ENCODE peak calls at places on chromosomes 5 and 9, in ten cellular contexts. A is NCI-H69; K is tibial artery; Y is K562; S is esophagus squamous epithelium; U is AG20443; D is astrocyte of the hippocampus; T is stimulated activated CD4-positive, alpha-beta T cell treated with anti-CD3 and anti-CD28 coated beads, Interleukin-1b, Interleukin-23, amount 100 ng/mL, for 1 hour; E is T follicular helper cell; X is iris pigment epithelial cell. N is an unnamed sample.

GRCh38 chr9:101114317-101114716 is 85.8 kb downstream of the PLPPR1 start:
- DNase-seq in A (peak), K (no peak), Y (no peak), S (no peak), U (no peak), D (no peak), T (no peak), E (no peak), X (no peak), N (no peak)

GRCh38 chr9:107928701-107929371 is 439.3 kb upstream of the KLF4 start:
- DNase-seq in A (no peak), K (no peak), Y (no peak), S (no peak), U (no peak), D (no peak), T (no peak), E (no peak), X (no peak), N (no peak)

GRCh38 chr5:62093981-62094380 is 212.0 kb upstream of the KIF2A start:
- DNase-seq in A (peak), K (no peak), Y (peak), S (no peak), U (peak), D (peak), T (no peak), E (no peak), X (peak), N (peak)

GRCh38 chr5:677131-678101 is 15.7 kb downstream of the TPPP start:
- DNase-seq in A (no peak), K (peak), Y (no peak), S (no peak), U (no peak), D (no peak), T (no peak), E (no peak), X (no peak), N (no peak)

GRCh38 chr9:129320575-129321311 is 142.7 kb upstream of the IER5L start:
- DNase-seq in A (peak), K (peak), Y (peak), S (no peak), U (peak), D (peak), T (no peak), E (peak), X (peak), N (peak)

GRCh38 chr5:115813719-115814118 is 2.7 kb downstream of the CDO1 start:
- DNase-seq in A (no peak), K (no peak), Y (no peak), S (no peak), U (no peak), D (peak), T (no peak), E (no peak), X (no peak), N (no peak)

GRCh38 chr5:147391781-147392180 is 118.1 kb downstream of the DPYSL3 start:
- DNase-seq in A (peak), K (peak), Y (peak), S (no peak), U (peak), D (peak), T (no peak), E (no peak), X (peak), N (peak)

GRCh38 chr5:18314192-18314778 is 680.0 kb downstream of the TAF11L14 start:
- DNase-seq in A (peak), K (no peak), Y (peak), S (no peak), U (peak), D (peak), T (no peak), E (no peak), X (peak), N (peak)

GRCh38 chr5:74408150-74409043 is 232.1 kb downstream of the ENC1 start:
- DNase-seq in A (peak), K (no peak), Y (no peak), S (no peak), U (no peak), D (no peak), T (no peak), E (no peak), X (no peak), N (no peak)

GRCh38 chr9:107688728-107689127 is 199.2 kb upstream of the KLF4 start:
- DNase-seq in A (no peak), K (no peak), Y (no peak), S (no peak), U (no peak), D (no peak), T (no peak), E (no peak), X (no peak), N (no peak)

GRCh38 chr9:116153765-116154333 is at the start of gene PAPPA:
- DNase-seq in A (peak), K (no peak), Y (no peak), S (no peak), U (peak), D (peak), T (no peak), E (no peak), X (no peak), N (no peak)

GRCh38 chr9:93268551-93269314 is 84.8 kb downstream of the WNK2 start:
- DNase-seq in A (peak), K (peak), Y (no peak), S (no peak), U (peak), D (no peak), T (no peak), E (peak), X (no peak), N (no peak)

GRCh38 chr5:167534131-167534530 is 757.3 kb upstream of the WWC1 start:
- DNase-seq in A (no peak), K (no peak), Y (no peak), S (no peak), U (no peak), D (peak), T (no peak), E (no peak), X (no peak), N (no peak)

GRCh38 chr5:51958473-51958872 is 575.2 kb downstream of the ISL1 start:
- DNase-seq in A (peak), K (no peak), Y (no peak), S (no peak), U (no peak), D (no peak), T (no peak), E (no peak), X (no peak), N (no peak)

GRCh38 chr9:9747787-9748186 is 865.0 kb downstream of the PTPRD start:
- DNase-seq in A (no peak), K (no peak), Y (no peak), S (no peak), U (no peak), D (peak), T (no peak), E (no peak), X (peak), N (no peak)

GRCh38 chr9:7907636-7908195 is 108.1 kb upstream of the DMAC1 start:
- DNase-seq in A (no peak), K (no peak), Y (no peak), S (no peak), U (no peak), D (no peak), T (no peak), E (no peak), X (no peak), N (no peak)

GRCh38 chr5:35136386-35136785 is 88.6 kb upstream of the AGXT2 start:
- DNase-seq in A (no peak), K (no peak), Y (no peak), S (no peak), U (peak), D (peak), T (no peak), E (no peak), X (peak), N (peak)

GRCh38 chr9:81574399-81574798 is 114.9 kb downstream of the TLE1 start:
- DNase-seq in A (peak), K (no peak), Y (no peak), S (no peak), U (peak), D (peak), T (no peak), E (no peak), X (peak), N (peak)

GRCh38 chr9:32430720-32431119 is 46.3 kb downstream of the ACO1 start:
- DNase-seq in A (no peak), K (no peak), Y (no peak), S (no peak), U (peak), D (peak), T (no peak), E (no peak), X (peak), N (peak)

GRCh38 chr5:55918097-55919035 is 67.2 kb downstream of the IL31RA start:
- DNase-seq in A (no peak), K (peak), Y (peak), S (no peak), U (peak), D (no peak), T (no peak), E (no peak), X (no peak), N (no peak)

GRCh38 chr9:4073371-4073770 is 226.5 kb downstream of the GLIS3 start:
- DNase-seq in A (peak), K (no peak), Y (peak), S (no peak), U (no peak), D (no peak), T (no peak), E (no peak), X (no peak), N (no peak)

GRCh38 chr9:134940236-134941208 is 22.8 kb upstream of the FCN1 start:
- DNase-seq in A (no peak), K (no peak), Y (no peak), S (no peak), U (no peak), D (no peak), T (no peak), E (no peak), X (no peak), N (no peak)

GRCh38 chr9:21326526-21327139 is 8.6 kb downstream of the KLHL9 start:
- DNase-seq in A (peak), K (no peak), Y (no peak), S (no peak), U (peak), D (peak), T (no peak), E (no peak), X (peak), N (peak)

GRCh38 chr9:87892956-87893355 is 10.3 kb downstream of the SPATA31E1 start:
- DNase-seq in A (no peak), K (no peak), Y (no peak), S (no peak), U (no peak), D (no peak), T (no peak), E (no peak), X (no peak), N (no peak)

GRCh38 chr5:34001231-34001935 is 6.5 kb downstream of the AMACR start:
- DNase-seq in A (peak), K (no peak), Y (no peak), S (no peak), U (no peak), D (peak), T (no peak), E (no peak), X (peak), N (no peak)

GRCh38 chr5:43802651-43803050 is 199.7 kb downstream of the NNT start:
- DNase-seq in A (peak), K (no peak), Y (no peak), S (no peak), U (no peak), D (no peak), T (no peak), E (no peak), X (no peak), N (no peak)

GRCh38 chr5:180670586-180671359 is 21.4 kb upstream of the FLT4 start:
- DNase-seq in A (peak), K (no peak), Y (peak), S (no peak), U (peak), D (peak), T (no peak), E (peak), X (peak), N (peak)

GRCh38 chr9:1759901-1760300 is 255.2 kb upstream of the SMARCA2 start:
- DNase-seq in A (no peak), K (no peak), Y (no peak), S (no peak), U (no peak), D (peak), T (no peak), E (no peak), X (no peak), N (no peak)

GRCh38 chr9:91884153-91884552 is 65.9 kb downstream of the ROR2 start:
- DNase-seq in A (no peak), K (no peak), Y (peak), S (no peak), U (no peak), D (no peak), T (no peak), E (no peak), X (no peak), N (no peak)

GRCh38 chr9:15622596-15622995 is 69.8 kb downstream of the CCDC171 start:
- DNase-seq in A (peak), K (no peak), Y (no peak), S (no peak), U (peak), D (peak), T (no peak), E (no peak), X (peak), N (peak)

GRCh38 chr9:120583958-120584369 is 4.0 kb upstream of the CDK5RAP2 start:
- DNase-seq in A (peak), K (no peak), Y (peak), S (no peak), U (peak), D (peak), T (no peak), E (no peak), X (peak), N (peak)

GRCh38 chr9:109652971-109653370 is 127.0 kb upstream of the PALM2AKAP2 start:
- DNase-seq in A (peak), K (no peak), Y (no peak), S (no peak), U (peak), D (peak), T (no peak), E (no peak), X (peak), N (peak)

GRCh38 chr9:113705306-113705937 is 170.7 kb upstream of the ZNF618 start:
- DNase-seq in A (no peak), K (no peak), Y (no peak), S (no peak), U (no peak), D (no peak), T (no peak), E (no peak), X (no peak), N (no peak)

GRCh38 chr5:154352960-154353548 is 92.7 kb upstream of the SAP30L start:
- DNase-seq in A (no peak), K (no peak), Y (no peak), S (no peak), U (no peak), D (no peak), T (no peak), E (no peak), X (peak), N (no peak)

GRCh38 chr5:58127486-58128220 is 332.2 kb downstream of the PLK2 start:
- DNase-seq in A (peak), K (no peak), Y (no peak), S (no peak), U (no peak), D (peak), T (no peak), E (no peak), X (peak), N (no peak)

GRCh38 chr5:85077581-85077980 is 692.9 kb upstream of the EDIL3 start:
- DNase-seq in A (peak), K (no peak), Y (no peak), S (no peak), U (no peak), D (no peak), T (no peak), E (no peak), X (no peak), N (no peak)

GRCh38 chr9:36214571-36214970 is 23.9 kb downstream of the CLTA start:
- DNase-seq in A (no peak), K (no peak), Y (no peak), S (no peak), U (peak), D (peak), T (no peak), E (no peak), X (peak), N (peak)

N was measured in AG10803.